ENCODE peak calls at places on chromosomes 1 and 21, in nine cellular contexts. L is spleen, Z is transverse colon, G is tibial nerve, K is GM23338, V is PC-3, Y is brain microvascular endothelial cell, Q is psoas muscle, A is heart right ventricle. I is an unnamed sample. For H3K36me3, the result is how much of the 10 kb centered on the place peaks cover.

GRCh38 chr1:198686069-198686728 is 47.4 kb downstream of the PTPRC start:
- DNase-seq in L (no peak), Z (no peak), G (no peak), K (peak), V (peak), Y (no peak), Q (no peak), A (no peak), I (no peak)

GRCh38 chr21:25584833-25585232 is 22.4 kb downstream of the MRPL39 start:
- DNase-seq in L (no peak), Z (no peak), G (no peak), K (no peak), V (no peak), Y (no peak), Q (no peak), A (no peak), I (no peak)

GRCh38 chr1:173329747-173330146 is 122.6 kb upstream of the TNFSF4 start:
- DNase-seq in L (no peak), Z (no peak), G (no peak), K (no peak), V (peak), Y (peak), Q (no peak), A (no peak), I (no peak)

GRCh38 chr1:33188572-33189275 is 6.9 kb upstream of the TRIM62 start:
- DNase-seq in L (no peak), Z (no peak), G (no peak), K (no peak), V (no peak), Y (no peak), Q (no peak), A (no peak), I (no peak)

GRCh38 chr1:1304331-1305299 is 3.1 kb downstream of the ACAP3 start:
- DNase-seq in L (no peak), Z (peak), G (peak), K (peak), V (no peak), Y (peak), Q (peak), A (peak), I (peak)

GRCh38 chr1:39332828-39333227 is 128.3 kb downstream of the MACF1 start:
- DNase-seq in L (no peak), Z (no peak), G (no peak), K (no peak), V (no peak), Y (no peak), Q (no peak), A (no peak), I (no peak)

GRCh38 chr1:171769171-171769570 is 12.3 kb upstream of the METTL13 start:
- DNase-seq in L (no peak), Z (no peak), G (no peak), K (no peak), V (no peak), Y (no peak), Q (no peak), A (no peak), I (no peak)

GRCh38 chr1:2334883-2335534 is 56.3 kb downstream of the MORN1 start:
- DNase-seq in L (no peak), Z (no peak), G (no peak), K (no peak), V (peak), Y (no peak), Q (no peak), A (no peak), I (no peak)

GRCh38 chr21:41953249-41953830 is 478 bp downstream of the C2CD2 start:
- DNase-seq in L (peak), Z (peak), G (no peak), K (peak), V (peak), Y (no peak), Q (peak), A (peak), I (no peak)

GRCh38 chr1:36253463-36253862 is 29.2 kb downstream of the THRAP3 start:
- DNase-seq in L (no peak), Z (no peak), G (no peak), K (no peak), V (no peak), Y (peak), Q (no peak), A (no peak), I (no peak)

GRCh38 chr21:20272791-20273362 is 725.3 kb upstream of the NCAM2 start:
- DNase-seq in L (no peak), Z (no peak), G (no peak), K (no peak), V (no peak), Y (no peak), Q (no peak), A (no peak), I (no peak)

GRCh38 chr21:42062543-42063022 is 8.5 kb upstream of the UMODL1 start:
- DNase-seq in L (peak), Z (peak), G (no peak), K (no peak), V (no peak), Y (no peak), Q (peak), A (no peak), I (no peak)

GRCh38 chr21:15853126-15853525 is 123.3 kb downstream of the USP25 start:
- DNase-seq in L (no peak), Z (no peak), G (no peak), K (no peak), V (no peak), Y (no peak), Q (no peak), A (no peak), I (no peak)

GRCh38 chr1:64098856-64099606 is 104.4 kb upstream of the UBE2U start:
- DNase-seq in L (no peak), Z (no peak), G (no peak), K (no peak), V (no peak), Y (no peak), Q (no peak), A (no peak), I (no peak)

GRCh38 chr1:8938232-8939117 is 7.2 kb upstream of the CA6 start:
- DNase-seq in L (no peak), Z (no peak), G (no peak), K (peak), V (no peak), Y (no peak), Q (no peak), A (no peak), I (no peak)

GRCh38 chr21:44065428-44065827 is 41.8 kb upstream of the PWP2 start:
- DNase-seq in L (peak), Z (peak), G (no peak), K (no peak), V (no peak), Y (peak), Q (no peak), A (no peak), I (no peak)

GRCh38 chr1:236507022-236507700 is 16.6 kb upstream of the LGALS8 start:
- DNase-seq in L (no peak), Z (no peak), G (no peak), K (no peak), V (no peak), Y (peak), Q (no peak), A (no peak), I (no peak)

GRCh38 chr1:67347688-67348472 is 40.2 kb downstream of the IL12RB2 start:
- DNase-seq in L (no peak), Z (peak), G (peak), K (peak), V (peak), Y (peak), Q (no peak), A (peak), I (peak)

GRCh38 chr1:171748651-171749050 is 6.8 kb upstream of the VAMP4 start:
- DNase-seq in L (no peak), Z (no peak), G (no peak), K (no peak), V (no peak), Y (no peak), Q (no peak), A (no peak), I (no peak)

GRCh38 chr1:77170687-77171086 is 48.5 kb downstream of the PIGK start:
- DNase-seq in L (no peak), Z (no peak), G (no peak), K (no peak), V (no peak), Y (no peak), Q (no peak), A (no peak), I (no peak)

GRCh38 chr1:216903389-216903754 is 180.1 kb upstream of the ESRRG start:
- DNase-seq in L (no peak), Z (no peak), G (no peak), K (no peak), V (peak), Y (peak), Q (no peak), A (no peak), I (no peak)

GRCh38 chr1:15508700-15509487 is 15.1 kb downstream of the CASP9 start:
- DNase-seq in L (no peak), Z (no peak), G (no peak), K (peak), V (no peak), Y (no peak), Q (no peak), A (no peak), I (no peak)

GRCh38 chr1:232409584-232409983 is 220.3 kb downstream of the SIPA1L2 start:
- DNase-seq in L (no peak), Z (no peak), G (no peak), K (no peak), V (no peak), Y (no peak), Q (no peak), A (no peak), I (no peak)

GRCh38 chr1:40036574-40036973 is 4.0 kb upstream of the CAP1 start:
- DNase-seq in L (no peak), Z (peak), G (peak), K (no peak), V (peak), Y (peak), Q (peak), A (peak), I (no peak)

GRCh38 chr21:30444204-30444603 is 4.1 kb downstream of the KRTAP15-1 start:
- DNase-seq in L (no peak), Z (no peak), G (no peak), K (peak), V (peak), Y (no peak), Q (no peak), A (no peak), I (no peak)
- TF ChIP-seq CTCF in L (no peak), Z (no peak), G (no peak), K (peak), V (peak), Y (no peak), Q (no peak), A (peak), I (no peak)

GRCh38 chr1:111468717-111469100 is 5.1 kb upstream of the C1orf162 start:
- DNase-seq in L (no peak), Z (no peak), G (no peak), K (no peak), V (no peak), Y (no peak), Q (no peak), A (no peak), I (no peak)
- H3K36me3 ChIP-seq in L (under half), Z (under half), G (under half), K (under half), V (under half), Y (under half), Q (under half), A (half or more), I (under half)

GRCh38 chr1:46784666-46785065 is 14.2 kb upstream of the CYP4B1 start:
- DNase-seq in L (no peak), Z (no peak), G (no peak), K (peak), V (no peak), Y (no peak), Q (no peak), A (no peak), I (no peak)
- TF ChIP-seq CTCF in L (no peak), Z (no peak), G (no peak), K (no peak), V (no peak), Y (no peak), Q (no peak), A (no peak), I (no peak)

GRCh38 chr1:160300173-160300572 is 15.2 kb upstream of the PEX19 start:
- DNase-seq in L (no peak), Z (no peak), G (no peak), K (no peak), V (no peak), Y (no peak), Q (no peak), A (no peak), I (no peak)

GRCh38 chr1:160293020-160293968 is 8.4 kb upstream of the PEX19 start:
- DNase-seq in L (no peak), Z (no peak), G (no peak), K (no peak), V (no peak), Y (no peak), Q (no peak), A (no peak), I (no peak)

GRCh38 chr1:160291248-160292220 is 6.6 kb upstream of the PEX19 start:
- DNase-seq in L (peak), Z (peak), G (peak), K (peak), V (peak), Y (peak), Q (peak), A (peak), I (no peak)

GRCh38 chr1:160296036-160296435 is 11.1 kb upstream of the PEX19 start:
- DNase-seq in L (no peak), Z (no peak), G (no peak), K (no peak), V (no peak), Y (no peak), Q (no peak), A (no peak), I (no peak)
- H3K36me3 ChIP-seq in L (half or more), Z (under half), G (half or more), K (under half), V (half or more), Y (half or more), Q (under half), A (half or more), I (half or more)

GRCh38 chr1:195804547-195804946 is 803.7 kb downstream of the KCNT2 start:
- DNase-seq in L (no peak), Z (no peak), G (no peak), K (no peak), V (peak), Y (no peak), Q (no peak), A (no peak), I (no peak)
- TF ChIP-seq CTCF in L (no peak), Z (no peak), G (no peak), K (no peak), V (peak), Y (no peak), Q (no peak), A (no peak), I (peak)

I was measured in RWPE2.